ENCODE peak calls at places on chromosomes 12 and 14, in six cellular contexts. P is brain microvascular endothelial cell, M is pancreas, A is endodermal cell, C is OCI-LY7, L is GM23338. S is an unnamed sample.

GRCh38 chr12:132777614-132778013 is 16.0 kb upstream of the ANKLE2 start:
- DNase-seq in P (no peak), M (no peak), A (no peak), C (no peak), L (no peak), S (no peak)

GRCh38 chr12:5830121-5830520 is 114.9 kb downstream of the ANO2 start:
- DNase-seq in P (no peak), M (no peak), A (no peak), C (no peak), L (peak), S (no peak)

GRCh38 chr12:54217774-54218221 is 29.0 kb upstream of the SMUG1 start:
- DNase-seq in P (no peak), M (no peak), A (peak), C (peak), L (peak), S (no peak)

GRCh38 chr12:80321653-80322052 is 122.4 kb upstream of the PTPRQ start:
- DNase-seq in P (peak), M (no peak), A (peak), C (no peak), L (peak), S (peak)

GRCh38 chr12:31897791-31898503 is 61.3 kb upstream of the RESF1 start:
- DNase-seq in P (peak), M (peak), A (peak), C (peak), L (peak), S (no peak)

GRCh38 chr14:50985124-50985815 is 41.0 kb upstream of the PYGL start:
- DNase-seq in P (no peak), M (no peak), A (no peak), C (no peak), L (no peak), S (no peak)

GRCh38 chr12:21962236-21962635 is 21.0 kb upstream of the ABCC9 start:
- DNase-seq in P (peak), M (no peak), A (no peak), C (no peak), L (no peak), S (no peak)

GRCh38 chr12:68639396-68639767 is 28.7 kb downstream of the RAP1B start:
- DNase-seq in P (no peak), M (no peak), A (no peak), C (peak), L (no peak), S (no peak)

GRCh38 chr14:72049462-72049861 is 117.2 kb downstream of the RGS6 start:
- DNase-seq in P (no peak), M (no peak), A (no peak), C (no peak), L (no peak), S (peak)

GRCh38 chr12:130486146-130486435 is 148.4 kb downstream of the PIWIL1 start:
- DNase-seq in P (no peak), M (no peak), A (no peak), C (no peak), L (no peak), S (no peak)

GRCh38 chr12:15899282-15899870 is 11.8 kb upstream of the DERA start:
- DNase-seq in P (no peak), M (no peak), A (no peak), C (peak), L (peak), S (peak)

GRCh38 chr12:68332726-68333630 is 816 bp upstream of the MDM1 start:
- DNase-seq in P (no peak), M (no peak), A (no peak), C (no peak), L (no peak), S (no peak)

GRCh38 chr12:122282066-122282465 is 15.8 kb upstream of the VPS33A start:
- DNase-seq in P (peak), M (no peak), A (peak), C (no peak), L (peak), S (no peak)

GRCh38 chr12:4997939-4998338 is 45.7 kb upstream of the KCNA5 start:
- DNase-seq in P (peak), M (no peak), A (no peak), C (no peak), L (no peak), S (peak)

GRCh38 chr14:103629503-103630121 is 601 bp downstream of the KLC1 start:
- DNase-seq in P (no peak), M (peak), A (peak), C (peak), L (peak), S (peak)

GRCh38 chr14:78721756-78722455 is 551.7 kb downstream of the NRXN3 start:
- DNase-seq in P (no peak), M (no peak), A (no peak), C (no peak), L (no peak), S (no peak)

GRCh38 chr14:93987376-93987775 is 9.7 kb upstream of the CCDC197 start:
- DNase-seq in P (no peak), M (no peak), A (no peak), C (no peak), L (peak), S (no peak)

GRCh38 chr14:68624541-68625220 is 168.2 kb downstream of the ZFP36L1 start:
- DNase-seq in P (no peak), M (no peak), A (peak), C (no peak), L (no peak), S (no peak)

GRCh38 chr12:113162102-113163029 is 12.8 kb downstream of the CFAP73 start:
- DNase-seq in P (peak), M (peak), A (peak), C (peak), L (peak), S (peak)

GRCh38 chr14:104560586-104560945 is 19.0 kb upstream of the C14orf180 start:
- DNase-seq in P (no peak), M (no peak), A (no peak), C (no peak), L (no peak), S (no peak)

GRCh38 chr12:54611715-54612116 is 23.0 kb downstream of the LACRT start:
- DNase-seq in P (no peak), M (no peak), A (peak), C (no peak), L (no peak), S (no peak)

GRCh38 chr12:42608196-42608825 is 18.8 kb upstream of the PRICKLE1 start:
- DNase-seq in P (no peak), M (no peak), A (peak), C (no peak), L (no peak), S (no peak)

GRCh38 chr12:109835827-109836226 is 2.6 kb upstream of the TRPV4 start:
- DNase-seq in P (no peak), M (no peak), A (peak), C (no peak), L (no peak), S (no peak)

GRCh38 chr14:64731141-64731581 is 26.9 kb downstream of the PLEKHG3 start:
- DNase-seq in P (no peak), M (no peak), A (peak), C (no peak), L (no peak), S (no peak)

GRCh38 chr12:51391047-51391837 is at the start of gene GALNT6:
- DNase-seq in P (no peak), M (peak), A (peak), C (peak), L (peak), S (peak)

GRCh38 chr12:129025055-129025454 is 171.8 kb downstream of the GLT1D1 start:
- DNase-seq in P (no peak), M (no peak), A (no peak), C (no peak), L (no peak), S (no peak)

GRCh38 chr14:71551291-71551955 is 380.8 kb upstream of the RGS6 start:
- DNase-seq in P (no peak), M (no peak), A (no peak), C (peak), L (no peak), S (no peak)

GRCh38 chr14:54715244-54715643 is 148.3 kb downstream of the SAMD4A start:
- DNase-seq in P (peak), M (no peak), A (no peak), C (no peak), L (peak), S (no peak)

GRCh38 chr12:96177013-96177412 is 17.2 kb upstream of the ELK3 start:
- DNase-seq in P (peak), M (no peak), A (no peak), C (no peak), L (no peak), S (peak)
- H3K27ac ChIP-seq in P (peak), M (no peak), A (no peak), C (no peak), L (no peak), S (no peak)

GRCh38 chr12:108511633-108512540 is 3.2 kb upstream of the FICD start:
- DNase-seq in P (peak), M (peak), A (peak), C (peak), L (peak), S (peak)

GRCh38 chr12:108515916-108516315 is 839 bp downstream of the FICD start:
- DNase-seq in P (no peak), M (peak), A (peak), C (peak), L (no peak), S (no peak)

GRCh38 chr12:108516511-108517275 is 1.6 kb downstream of the FICD start:
- DNase-seq in P (no peak), M (peak), A (peak), C (peak), L (peak), S (no peak)

GRCh38 chr12:108514973-108515814 is at the start of gene FICD:
- DNase-seq in P (peak), M (peak), A (peak), C (peak), L (peak), S (peak)

DNA sequence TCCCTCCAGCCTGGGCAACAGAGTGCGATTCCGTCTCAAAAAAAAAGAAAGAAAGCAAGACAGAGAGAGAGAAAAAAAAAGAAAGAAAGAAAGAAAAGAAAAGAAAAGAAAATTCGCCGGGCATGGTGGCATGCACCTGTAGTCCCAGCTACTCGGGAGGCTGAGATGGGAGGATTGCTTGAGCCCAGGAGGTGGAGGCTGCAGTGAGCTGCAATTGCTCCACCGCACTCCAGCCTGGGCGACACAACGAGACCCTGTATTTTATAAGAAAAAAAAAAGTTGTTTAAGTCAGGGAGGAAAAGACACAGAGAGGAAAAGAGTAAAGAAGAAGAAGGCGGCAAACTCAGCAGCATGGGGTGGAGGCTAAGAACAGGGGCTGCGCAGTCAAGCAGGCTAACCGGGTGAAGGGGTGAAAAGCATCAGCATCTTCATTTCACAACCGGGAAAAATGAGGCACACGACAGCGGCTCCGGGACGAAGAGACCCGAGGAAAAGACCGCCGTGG is 557 bp upstream of the FICD start:
- DNase-seq in P (no peak), M (no peak), A (no peak), C (no peak), L (no peak), S (no peak)
- H3K27ac ChIP-seq in P (no peak), M (no peak), A (no peak), C (no peak), L (no peak), S (peak)

DNA sequence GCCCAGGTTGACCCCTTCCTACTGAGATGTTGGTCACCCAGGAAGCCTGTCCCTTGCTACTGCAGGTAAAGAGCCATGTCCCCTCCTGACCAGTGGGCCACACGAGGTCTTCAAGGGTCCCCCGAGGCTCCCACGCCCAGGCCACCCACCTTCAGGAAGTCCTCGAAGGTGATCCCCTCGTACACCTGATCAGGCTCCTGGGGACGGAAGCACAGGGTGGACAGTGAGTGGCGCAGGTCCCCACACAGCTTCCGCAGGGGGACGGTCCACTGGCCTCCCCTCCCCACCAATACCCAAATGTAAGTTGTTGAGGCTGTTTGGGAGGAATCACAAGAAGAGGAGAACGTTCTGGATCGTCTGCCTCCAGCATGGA is 57.4 kb downstream of the TESC start:
- DNase-seq in P (no peak), M (no peak), A (no peak), C (no peak), L (no peak), S (no peak)
- H3K27ac ChIP-seq in P (no peak), M (no peak), A (no peak), C (no peak), L (no peak), S (no peak)

GRCh38 chr12:93737457-93738198 is 60.5 kb downstream of the CRADD start:
- DNase-seq in P (no peak), M (no peak), A (no peak), C (no peak), L (no peak), S (no peak)
- H3K27ac ChIP-seq in P (no peak), M (peak), A (no peak), C (no peak), L (no peak), S (no peak)

GRCh38 chr14:58540693-58541092 is 97.1 kb upstream of the DACT1 start:
- DNase-seq in P (no peak), M (no peak), A (no peak), C (no peak), L (no peak), S (no peak)

GRCh38 chr14:58533417-58533816 is 104.3 kb upstream of the DACT1 start:
- DNase-seq in P (peak), M (no peak), A (no peak), C (no peak), L (no peak), S (no peak)

GRCh38 chr14:58536975-58537374 is 100.8 kb upstream of the DACT1 start:
- DNase-seq in P (no peak), M (no peak), A (no peak), C (no peak), L (no peak), S (no peak)

GRCh38 chr14:58535084-58535483 is 102.7 kb upstream of the DACT1 start:
- DNase-seq in P (peak), M (no peak), A (no peak), C (no peak), L (no peak), S (no peak)
- H3K27ac ChIP-seq in P (peak), M (no peak), A (no peak), C (no peak), L (no peak), S (no peak)

DNA sequence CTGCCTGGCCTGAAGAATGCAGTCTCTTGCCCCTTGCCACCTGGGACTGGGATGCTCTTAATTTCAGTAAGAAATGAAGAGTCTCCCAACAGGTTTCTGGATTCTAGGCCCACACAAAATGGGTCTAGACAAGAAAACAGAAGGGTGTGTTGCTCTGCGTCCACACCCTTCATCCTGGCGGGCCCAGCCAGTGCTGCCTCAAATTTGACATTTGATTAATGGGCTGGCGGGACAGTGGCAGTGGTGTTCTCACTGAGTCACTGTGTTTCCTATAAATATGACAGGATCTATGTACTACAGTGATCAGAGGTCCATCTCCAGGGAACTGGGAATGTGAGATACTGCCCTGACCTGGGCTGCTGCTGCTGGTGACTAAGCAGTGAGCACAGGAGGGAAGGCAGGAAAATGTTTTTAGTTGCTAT is 6.5 kb downstream of the TMEM253 start:
- DNase-seq in P (peak), M (no peak), A (no peak), C (no peak), L (no peak), S (peak)
- H3K27ac ChIP-seq in P (peak), M (no peak), A (peak), C (no peak), L (no peak), S (peak)

GRCh38 chr12:45128637-45129036 is 77.7 kb upstream of the DBX2 start:
- DNase-seq in P (no peak), M (no peak), A (no peak), C (no peak), L (no peak), S (no peak)

GRCh38 chr12:45130881-45131281 is 80.0 kb upstream of the DBX2 start:
- DNase-seq in P (peak), M (no peak), A (peak), C (peak), L (peak), S (peak)

GRCh38 chr12:45125997-45126396 is 75.1 kb upstream of the DBX2 start:
- DNase-seq in P (no peak), M (no peak), A (no peak), C (no peak), L (no peak), S (peak)

GRCh38 chr12:45131506-45131905 is 80.6 kb upstream of the DBX2 start:
- DNase-seq in P (no peak), M (no peak), A (no peak), C (no peak), L (no peak), S (no peak)
- H3K27ac ChIP-seq in P (no peak), M (no peak), A (no peak), C (no peak), L (no peak), S (no peak)